ENCODE peak calls at places on chromosomes 2 and 18, in four cellular contexts. X is adrenal gland, Y is OCI-LY7, K is endodermal cell. T is an unnamed sample.

GRCh38 chr2:88669371-88670214 is 21.9 kb upstream of the RPIA start:
- DNase-seq in X (peak), Y (peak), K (peak), T (peak)

GRCh38 chr2:108139521-108139920 is 100.2 kb upstream of the SULT1C3 start:
- DNase-seq in X (no peak), Y (peak), K (no peak), T (no peak)

GRCh38 chr2:85840091-85840490 is 48.7 kb downstream of the ST3GAL5 start:
- DNase-seq in X (no peak), Y (no peak), K (no peak), T (no peak)

GRCh38 chr2:70541481-70542020 is 12.1 kb downstream of the TGFA start:
- DNase-seq in X (no peak), Y (no peak), K (no peak), T (no peak)

GRCh38 chr2:104658840-104659591 is 194.9 kb upstream of the POU3F3 start:
- DNase-seq in X (peak), Y (no peak), K (peak), T (no peak)

GRCh38 chr2:234881413-234882241 is 70.2 kb upstream of the SH3BP4 start:
- DNase-seq in X (peak), Y (peak), K (peak), T (peak)

GRCh38 chr2:59301466-59302402 is 1060.6 kb upstream of the FANCL start:
- DNase-seq in X (peak), Y (peak), K (peak), T (peak)

GRCh38 chr2:201579536-201579935 is 63.8 kb downstream of the TMEM237 start:
- DNase-seq in X (no peak), Y (no peak), K (no peak), T (no peak)

GRCh38 chr2:224608104-224608503 is 22.9 kb upstream of the CUL3 start:
- DNase-seq in X (no peak), Y (no peak), K (no peak), T (no peak)

GRCh38 chr18:11392292-11392691 is 217.1 kb upstream of the SLC35G4 start:
- DNase-seq in X (no peak), Y (peak), K (peak), T (no peak)

GRCh38 chr2:69434753-69435152 is 2.5 kb downstream of the NFU1 start:
- DNase-seq in X (no peak), Y (no peak), K (no peak), T (no peak)

GRCh38 chr2:150981826-150982225 is 279.8 kb downstream of the RBM43 start:
- DNase-seq in X (no peak), Y (no peak), K (no peak), T (no peak)

GRCh38 chr2:118386636-118387302 is 298.5 kb downstream of the INSIG2 start:
- DNase-seq in X (no peak), Y (no peak), K (no peak), T (no peak)

GRCh38 chr2:43848174-43848573 is 9.4 kb downstream of the ABCG8 start:
- DNase-seq in X (no peak), Y (peak), K (peak), T (no peak)

GRCh38 chr2:71419976-71420375 is 33.4 kb upstream of the DYSF start:
- DNase-seq in X (no peak), Y (no peak), K (no peak), T (no peak)

GRCh38 chr2:60106836-60107529 is 446.5 kb downstream of the BCL11A start:
- DNase-seq in X (no peak), Y (no peak), K (no peak), T (no peak)

GRCh38 chr18:23580677-23581367 is 5.5 kb downstream of the NPC1 start:
- DNase-seq in X (no peak), Y (no peak), K (no peak), T (no peak)

GRCh38 chr2:23320058-23320457 is 64.9 kb upstream of the KLHL29 start:
- DNase-seq in X (no peak), Y (no peak), K (peak), T (no peak)

GRCh38 chr2:227293531-227293930 is 31.5 kb upstream of the MFF start:
- DNase-seq in X (no peak), Y (no peak), K (no peak), T (no peak)

GRCh38 chr18:12336887-12337286 is 28.8 kb downstream of the TUBB6 start:
- DNase-seq in X (no peak), Y (no peak), K (peak), T (no peak)

GRCh38 chr2:105409717-105410116 is 10.9 kb upstream of the FHL2 start:
- DNase-seq in X (peak), Y (no peak), K (no peak), T (no peak)

GRCh38 chr18:79528296-79528695 is 132.6 kb downstream of the NFATC1 start:
- DNase-seq in X (no peak), Y (no peak), K (no peak), T (no peak)

GRCh38 chr2:198857246-198857645 is 600.5 kb downstream of the SATB2 start:
- DNase-seq in X (no peak), Y (no peak), K (no peak), T (no peak)

GRCh38 chr2:169827272-169828140 is at the start of gene UBR3:
- DNase-seq in X (peak), Y (peak), K (peak), T (peak)

GRCh38 chr2:37713258-37713700 is 41.8 kb upstream of the CDC42EP3 start:
- DNase-seq in X (no peak), Y (no peak), K (no peak), T (no peak)

GRCh38 chr2:242030226-242030575 is 160.7 kb downstream of the RTP5 start:
- DNase-seq in X (no peak), Y (no peak), K (peak), T (no peak)

GRCh38 chr2:241223211-241224067 is 35.0 kb downstream of the ANO7 start:
- DNase-seq in X (no peak), Y (no peak), K (no peak), T (no peak)

GRCh38 chr2:31197166-31197565 is 20.1 kb downstream of the CAPN14 start:
- DNase-seq in X (no peak), Y (no peak), K (peak), T (no peak)

GRCh38 chr18:27206411-27206810 is 21.3 kb upstream of the CHST9 start:
- DNase-seq in X (no peak), Y (no peak), K (no peak), T (no peak)

GRCh38 chr2:180873219-180873618 is 107.2 kb upstream of the UBE2E3 start:
- DNase-seq in X (no peak), Y (no peak), K (no peak), T (no peak)

GRCh38 chr2:42141687-42142475 is 27.3 kb upstream of the EML4 start:
- DNase-seq in X (peak), Y (peak), K (peak), T (no peak)

GRCh38 chr18:69941183-69941582 is 6.5 kb downstream of the CD226 start:
- DNase-seq in X (no peak), Y (no peak), K (no peak), T (no peak)

GRCh38 chr18:39232937-39233336 is 1667.3 kb upstream of the CELF4 start:
- DNase-seq in X (no peak), Y (no peak), K (no peak), T (no peak)

GRCh38 chr2:186641807-186642321 is 52.0 kb upstream of the FAM171B start:
- DNase-seq in X (peak), Y (peak), K (peak), T (peak)

GRCh38 chr2:203811491-203812221 is 55.9 kb upstream of the CTLA4 start:
- DNase-seq in X (peak), Y (no peak), K (no peak), T (no peak)

GRCh38 chr18:34729740-34730338 is 19.7 kb downstream of the DTNA start:
- DNase-seq in X (no peak), Y (no peak), K (no peak), T (no peak)

GRCh38 chr18:9659499-9660387 is 45.4 kb upstream of the PPP4R1 start:
- DNase-seq in X (no peak), Y (no peak), K (no peak), T (peak)

GRCh38 chr18:9663377-9663776 is 44.7 kb upstream of the RAB31 start:
- DNase-seq in X (peak), Y (no peak), K (no peak), T (no peak)

GRCh38 chr18:9665311-9665710 is 42.8 kb upstream of the RAB31 start:
- DNase-seq in X (no peak), Y (no peak), K (no peak), T (no peak)

GRCh38 chr18:9658111-9658641 is 43.8 kb upstream of the PPP4R1 start:
- DNase-seq in X (no peak), Y (no peak), K (no peak), T (no peak)

DNA sequence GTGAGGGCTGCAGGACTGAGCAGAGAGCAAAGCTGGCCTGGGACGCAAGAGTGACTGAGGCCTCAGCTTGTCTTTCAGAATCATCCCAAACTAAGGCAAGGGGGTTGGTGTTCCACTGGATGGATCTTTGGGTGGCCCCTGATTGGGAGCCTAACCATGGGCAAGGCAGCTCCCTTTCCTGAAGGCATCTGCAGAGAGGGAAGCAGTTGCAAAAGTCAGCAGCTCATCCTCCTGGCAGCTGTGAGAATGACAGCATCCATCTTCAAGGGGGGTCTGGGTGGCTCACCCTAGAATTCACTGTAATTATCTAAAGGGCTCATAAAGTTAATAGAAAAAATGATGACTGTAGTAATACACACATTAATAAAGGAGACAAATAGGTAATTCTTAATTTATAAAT is 46.5 kb upstream of the RAB31 start:
- DNase-seq in X (no peak), Y (no peak), K (no peak), T (no peak)
- TF ChIP-seq CTCF in X (no peak), Y (no peak), K (peak), T (peak)

GRCh38 chr18:31610841-31611240 is 19.2 kb downstream of the TTR start:
- DNase-seq in X (no peak), Y (peak), K (peak), T (peak)
- H3K4me3 ChIP-seq in X (no peak), Y (no peak), K (no peak), T (no peak)

DNA sequence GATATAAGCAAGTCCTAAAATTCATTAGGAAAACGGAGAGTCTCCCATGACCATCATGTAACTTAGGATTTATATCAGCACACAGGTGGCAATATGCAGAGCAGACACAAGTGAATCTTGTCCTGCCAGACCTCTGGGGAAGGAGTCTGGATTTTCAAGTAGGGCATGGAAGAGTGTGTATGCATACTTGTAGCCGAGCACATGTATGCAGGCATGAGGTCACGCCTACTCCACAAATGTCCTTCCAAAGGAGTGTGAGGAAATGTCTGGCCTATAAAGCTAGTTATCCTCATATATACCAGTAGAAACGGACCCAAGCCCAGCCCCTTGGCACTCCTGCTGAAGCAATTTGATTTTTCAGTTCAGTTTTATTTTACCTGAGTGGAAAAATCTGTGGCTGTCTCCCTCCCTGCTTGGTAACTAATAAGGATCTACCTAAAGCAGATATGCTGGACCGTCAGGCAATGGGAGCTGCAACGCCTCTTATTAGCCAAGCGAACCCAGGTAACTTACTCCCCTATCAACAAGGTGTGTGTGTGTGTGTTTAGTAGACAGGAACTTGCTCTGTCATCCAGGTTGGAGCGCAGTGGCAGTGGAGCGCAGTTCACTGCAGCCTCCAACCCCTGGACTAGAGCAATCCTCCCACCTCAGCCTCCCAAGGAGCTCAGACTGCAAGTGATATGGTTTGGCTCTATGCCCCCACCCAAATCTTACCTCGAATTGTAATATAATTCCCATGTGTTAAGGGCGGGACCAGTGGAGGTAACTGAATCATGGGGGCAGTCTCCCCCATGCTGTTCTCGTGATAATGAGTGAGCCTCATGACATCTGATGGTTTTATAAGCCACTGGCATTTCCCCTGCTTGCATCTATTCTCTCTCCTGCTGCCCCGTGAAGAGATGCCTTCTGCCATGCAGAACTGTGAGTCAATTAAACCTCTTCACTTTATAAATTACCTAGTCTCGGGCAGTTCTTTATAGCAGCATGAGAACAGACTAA is 2.8 kb downstream of the STAT1 start:
- DNase-seq in X (no peak), Y (no peak), K (no peak), T (no peak)
- H3K27ac ChIP-seq in X (no peak), Y (no peak), K (no peak), T (no peak)

GRCh38 chr18:49510393-49511115 is 23.5 kb upstream of the C18orf32 start:
- DNase-seq in X (peak), Y (peak), K (peak), T (peak)
- TF ChIP-seq CTCF in X (peak), Y (peak), K (peak), T (peak)

DNA sequence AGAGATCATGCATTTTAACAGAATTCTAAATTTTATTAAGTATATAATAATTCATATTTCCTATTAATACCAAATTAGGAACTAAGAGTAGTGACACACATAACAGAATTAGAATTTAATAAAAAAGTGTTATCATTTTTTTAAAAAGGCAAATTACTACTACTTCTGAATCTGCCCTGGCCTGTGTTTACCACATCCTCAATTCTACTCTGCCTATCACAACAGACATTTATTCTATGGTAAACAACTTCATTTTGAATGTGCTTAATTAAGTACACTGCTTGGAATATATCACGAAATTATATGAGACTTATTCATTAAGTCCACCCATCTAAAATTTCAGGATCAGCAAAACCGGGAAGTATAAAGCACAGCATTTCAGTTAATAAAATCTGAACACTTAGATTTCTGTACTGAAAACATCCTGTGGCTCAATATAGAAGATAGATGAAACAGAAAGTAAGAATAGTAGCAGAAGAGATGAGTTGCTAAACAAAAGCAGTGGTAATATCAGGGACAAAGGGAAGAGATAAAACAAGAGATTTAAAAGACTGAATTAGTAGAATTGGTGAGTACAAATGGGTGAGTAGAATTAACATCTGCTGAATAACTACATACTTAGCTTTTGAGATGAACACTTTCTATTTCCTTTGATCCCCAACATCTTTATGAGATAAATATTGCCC is 3.7 kb downstream of the SMC6 start:
- DNase-seq in X (no peak), Y (no peak), K (no peak), T (no peak)
- H3K4me3 ChIP-seq in X (no peak), Y (peak), K (no peak), T (no peak)

DNA sequence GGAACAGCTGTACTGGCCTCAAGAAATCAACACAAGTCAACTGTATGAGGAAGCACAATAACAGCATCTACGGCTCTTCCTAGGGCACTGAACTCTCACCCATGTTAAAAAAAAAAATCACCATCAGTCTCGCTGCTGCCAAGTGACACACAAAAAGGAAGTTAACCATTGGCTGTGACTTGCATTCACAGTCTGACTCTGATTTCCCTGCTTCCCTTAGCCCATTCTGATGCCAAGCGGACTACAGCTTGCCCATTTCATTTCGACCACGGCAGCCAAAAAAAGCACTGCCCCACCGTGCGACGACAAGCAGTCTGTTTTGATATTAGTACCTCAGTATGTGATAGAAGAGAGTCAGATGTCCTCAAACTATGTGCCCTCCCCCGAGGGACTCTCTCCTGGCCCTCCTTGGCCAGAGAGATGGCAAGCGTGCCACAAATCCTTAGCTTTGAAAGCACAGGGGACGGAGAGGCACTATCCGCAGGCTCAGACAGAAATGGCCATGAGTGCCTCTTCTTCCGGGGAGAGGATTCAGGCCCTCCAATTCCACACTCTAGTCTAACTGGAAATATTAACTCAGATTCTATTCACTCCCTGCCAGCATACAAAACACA is 250.0 kb downstream of the TCF4 start:
- DNase-seq in X (peak), Y (no peak), K (no peak), T (no peak)
- H3K27ac ChIP-seq in X (peak), Y (no peak), K (no peak), T (no peak)

GRCh38 chr2:157302492-157303099 is 23.0 kb downstream of the ERMN start:
- DNase-seq in X (peak), Y (peak), K (no peak), T (peak)

GRCh38 chr2:157305713-157306110 is 19.9 kb downstream of the ERMN start:
- DNase-seq in X (no peak), Y (no peak), K (no peak), T (no peak)

GRCh38 chr2:157303612-157304011 is 22.0 kb downstream of the ERMN start:
- DNase-seq in X (no peak), Y (no peak), K (no peak), T (no peak)

GRCh38 chr2:157304811-157305712 is 20.6 kb downstream of the ERMN start:
- DNase-seq in X (no peak), Y (no peak), K (no peak), T (peak)

GRCh38 chr2:157307021-157307420 is 18.6 kb downstream of the ERMN start:
- DNase-seq in X (no peak), Y (peak), K (no peak), T (no peak)
- TF ChIP-seq CTCF in X (no peak), Y (peak), K (peak), T (no peak)

DNA sequence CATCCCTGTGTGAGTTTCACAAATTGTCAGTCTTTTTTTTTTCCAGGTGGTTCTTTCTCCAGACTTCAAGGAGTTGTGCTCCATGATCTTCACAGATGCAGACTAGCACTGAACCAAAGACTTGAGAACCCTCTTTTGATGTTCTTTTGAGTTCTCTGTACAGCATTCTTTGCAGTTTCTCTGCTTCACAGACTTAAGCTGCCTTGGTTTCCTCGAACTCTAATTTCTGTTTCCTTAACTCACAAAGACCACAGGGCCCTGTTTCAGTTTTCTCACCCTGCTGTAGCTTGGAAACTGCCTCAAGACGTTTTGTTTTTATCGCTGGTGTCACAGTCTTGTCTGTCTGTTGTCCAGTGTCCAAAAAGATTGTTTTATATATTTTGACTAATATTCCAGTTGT is 96.8 kb upstream of the MC4R start:
- DNase-seq in X (no peak), Y (no peak), K (no peak), T (no peak)
- H3K4me3 ChIP-seq in X (no peak), Y (no peak), K (no peak), T (no peak)

GRCh38 chr2:205781244-205781643 is 98.9 kb downstream of the NRP2 start:
- DNase-seq in X (no peak), Y (no peak), K (no peak), T (no peak)

GRCh38 chr2:205778326-205778725 is 96.0 kb downstream of the NRP2 start:
- DNase-seq in X (no peak), Y (no peak), K (no peak), T (no peak)

GRCh38 chr2:205776720-205777119 is 94.4 kb downstream of the NRP2 start:
- DNase-seq in X (no peak), Y (no peak), K (no peak), T (no peak)

GRCh38 chr2:205783872-205784510 is 101.7 kb downstream of the NRP2 start:
- DNase-seq in X (no peak), Y (no peak), K (no peak), T (no peak)

DNA sequence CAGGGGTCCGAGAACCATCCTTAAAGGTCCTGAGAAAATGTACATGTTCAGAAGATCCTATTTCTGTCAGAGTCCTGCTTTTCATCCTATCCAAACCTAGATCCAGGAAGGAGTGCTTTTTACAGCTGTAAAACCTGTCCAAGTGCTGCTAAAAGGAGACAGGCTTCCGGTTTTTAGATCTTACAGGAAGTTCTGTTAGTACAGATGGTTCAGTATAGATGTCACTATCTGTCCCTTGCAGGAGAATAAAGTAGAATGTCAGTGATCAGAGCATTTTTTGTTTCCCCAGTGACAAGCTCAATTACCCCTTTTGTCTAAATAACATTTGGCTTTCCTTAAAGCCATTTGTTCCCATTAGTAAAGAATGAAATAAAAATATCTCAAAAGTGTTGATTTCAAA is 98.3 kb downstream of the NRP2 start:
- DNase-seq in X (no peak), Y (peak), K (no peak), T (no peak)
- H3K27ac ChIP-seq in X (no peak), Y (no peak), K (no peak), T (no peak)

T was measured in WERI-Rb-1.